ENCODE peak calls at places on chromosome 13, in six cellular contexts. L is endothelial cell of umbilical vein; A is transverse colon; J is RWPE1; D is CD4-positive, CD25-positive, alpha-beta regulatory T cell; I is brain microvascular endothelial cell. M is an unnamed sample.

GRCh38 chr13:109687559-109688448 is 98.6 kb downstream of the IRS2 start:
- DNase-seq in L (no peak), A (peak), J (no peak), D (no peak), I (no peak), M (no peak)

GRCh38 chr13:49098771-49099512 is 121.2 kb upstream of the MLNR start:
- DNase-seq in L (peak), A (no peak), J (no peak), D (peak), I (no peak), M (no peak)

GRCh38 chr13:66835040-66835628 is 395.0 kb downstream of the PCDH9 start:
- DNase-seq in L (peak), A (peak), J (no peak), D (no peak), I (peak), M (no peak)

GRCh38 chr13:87859261-87859660 is 188.1 kb downstream of the SLITRK5 start:
- DNase-seq in L (no peak), A (no peak), J (no peak), D (no peak), I (no peak), M (no peak)

GRCh38 chr13:93226623-93227279 is at the start of gene GPC6:
- DNase-seq in L (no peak), A (peak), J (no peak), D (no peak), I (peak), M (peak)

GRCh38 chr13:19818223-19818842 is 35.6 kb upstream of the PSPC1 start:
- DNase-seq in L (peak), A (peak), J (no peak), D (peak), I (peak), M (no peak)

GRCh38 chr13:46639033-46639981 is 86.3 kb downstream of the LRCH1 start:
- DNase-seq in L (no peak), A (no peak), J (no peak), D (no peak), I (no peak), M (no peak)

GRCh38 chr13:83905641-83906040 is 23.4 kb upstream of the SLITRK1 start:
- DNase-seq in L (no peak), A (no peak), J (no peak), D (no peak), I (no peak), M (no peak)

GRCh38 chr13:27264648-27265047 is 6.0 kb upstream of the RASL11A start:
- DNase-seq in L (no peak), A (no peak), J (no peak), D (no peak), I (no peak), M (no peak)
- H3K27ac ChIP-seq in L (no peak), A (peak), J (no peak), D (no peak), I (no peak), M (no peak)

GRCh38 chr13:89812856-89813255 is 1534.6 kb upstream of the MIR17HG start:
- DNase-seq in L (peak), A (no peak), J (no peak), D (no peak), I (no peak), M (no peak)
- H3K27ac ChIP-seq in L (peak), A (no peak), J (no peak), D (no peak), I (no peak), M (no peak)

GRCh38 chr13:99150575-99151370 is 49.9 kb upstream of the UBAC2 start:
- DNase-seq in L (no peak), A (no peak), J (peak), D (no peak), I (peak), M (peak)
- H3K27ac ChIP-seq in L (no peak), A (no peak), J (peak), D (no peak), I (peak), M (peak)

GRCh38 chr13:42873081-42873480 is 91.7 kb downstream of the FAM216B start:
- DNase-seq in L (no peak), A (no peak), J (no peak), D (no peak), I (no peak), M (no peak)
- H3K27ac ChIP-seq in L (no peak), A (no peak), J (no peak), D (no peak), I (no peak), M (no peak)

GRCh38 chr13:26948353-26948752 is 187.8 kb upstream of the GPR12 start:
- DNase-seq in L (no peak), A (no peak), J (no peak), D (no peak), I (no peak), M (no peak)
- H3K27ac ChIP-seq in L (no peak), A (no peak), J (no peak), D (no peak), I (no peak), M (no peak)

GRCh38 chr13:50644081-50644871 is 199.2 kb downstream of the DLEU7 start:
- DNase-seq in L (no peak), A (no peak), J (peak), D (no peak), I (no peak), M (peak)
- H3K27ac ChIP-seq in L (no peak), A (no peak), J (peak), D (no peak), I (peak), M (peak)

M was measured in epithelial cell of prostate.